ENCODE peak calls at places on chromosomes 7 and 10, in four cellular contexts. S is K562, E is GM12878, H is H1. W is an unnamed sample.

GRCh38 chr10:92052088-92052487 is 128.5 kb downstream of the BTAF1 start:
- DNase-seq in S (no peak), E (no peak), H (no peak), W (no peak)

GRCh38 chr7:29864668-29865067 is 58.4 kb downstream of the WIPF3 start:
- DNase-seq in S (no peak), E (no peak), H (no peak), W (no peak)

GRCh38 chr7:77349141-77349540 is 67.0 kb downstream of the GSAP start:
- DNase-seq in S (no peak), E (no peak), H (no peak), W (no peak)

GRCh38 chr10:118504044-118504944 is 91.2 kb downstream of the PRLHR start:
- DNase-seq in S (peak), E (no peak), H (no peak), W (peak)

GRCh38 chr10:23200997-23201652 is 9.0 kb downstream of the PTF1A start:
- DNase-seq in S (no peak), E (no peak), H (no peak), W (no peak)

GRCh38 chr10:95550073-95550672 is 11.0 kb downstream of the SORBS1 start:
- DNase-seq in S (no peak), E (no peak), H (no peak), W (no peak)

GRCh38 chr7:17402628-17403278 is 104.3 kb downstream of the AHR start:
- DNase-seq in S (no peak), E (peak), H (no peak), W (no peak)

GRCh38 chr10:67788028-67788886 is 49.7 kb downstream of the DNAJC12 start:
- DNase-seq in S (peak), E (no peak), H (peak), W (peak)

GRCh38 chr7:116525298-116525912 is 569 bp downstream of the CAV1 start:
- DNase-seq in S (peak), E (no peak), H (no peak), W (no peak)

GRCh38 chr7:4837814-4838625 is 23.8 kb downstream of the PAPOLB start:
- DNase-seq in S (no peak), E (no peak), H (peak), W (no peak)

GRCh38 chr10:47207280-47207613 is 92.8 kb upstream of the GDF10 start:
- DNase-seq in S (no peak), E (no peak), H (no peak), W (no peak)

DNA sequence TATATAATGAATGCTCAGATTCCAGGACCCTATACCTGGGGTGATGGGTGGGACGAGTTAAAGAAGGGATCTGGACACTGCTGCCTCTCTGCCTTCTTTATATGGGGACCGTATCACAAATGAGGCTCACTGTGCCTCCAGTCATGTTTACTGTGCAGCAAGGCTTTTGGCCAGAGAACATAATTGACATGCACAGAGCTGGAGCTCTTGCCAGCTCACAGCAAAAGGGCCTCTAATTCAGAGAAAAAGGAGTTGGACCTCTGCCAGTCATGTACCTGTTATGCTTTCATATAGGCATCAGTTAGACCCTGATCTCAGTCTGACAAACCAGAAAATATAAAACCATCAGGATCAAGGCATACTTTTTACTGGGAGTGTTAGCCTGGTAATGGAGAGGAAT is 89.8 kb downstream of the NPSR1 start:
- DNase-seq in S (no peak), E (no peak), H (no peak), W (no peak)
- TF ChIP-seq EGR1 in S (no peak), E (no peak), H (no peak), W (no peak)

DNA sequence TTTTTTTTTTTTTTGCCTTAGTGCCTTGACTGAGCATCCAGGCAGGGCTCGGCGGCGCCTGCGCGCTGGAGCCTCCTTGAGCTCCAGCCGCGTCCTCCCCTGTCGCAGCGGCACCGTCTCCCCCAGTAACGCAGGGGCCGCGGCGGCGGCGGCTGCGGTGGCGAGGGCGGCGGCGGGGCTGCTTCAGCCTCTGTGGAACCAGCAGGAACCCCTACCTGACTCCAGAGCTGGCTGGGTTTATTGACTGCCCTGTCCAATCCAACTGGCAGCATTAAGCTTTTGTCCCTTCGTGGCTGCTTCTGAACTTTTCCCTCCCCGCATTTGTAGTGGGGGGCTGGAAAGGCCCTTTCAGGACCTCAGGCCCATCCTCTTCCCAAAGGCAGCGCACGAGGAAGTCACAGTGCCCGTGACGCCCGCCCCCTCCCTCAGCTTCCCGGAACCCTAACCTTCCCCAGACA is at the start of gene GPR85:
- DNase-seq in S (peak), E (no peak), H (peak), W (no peak)
- TF ChIP-seq JUND in S (no peak), E (no peak), H (no peak), W (no peak)

DNA sequence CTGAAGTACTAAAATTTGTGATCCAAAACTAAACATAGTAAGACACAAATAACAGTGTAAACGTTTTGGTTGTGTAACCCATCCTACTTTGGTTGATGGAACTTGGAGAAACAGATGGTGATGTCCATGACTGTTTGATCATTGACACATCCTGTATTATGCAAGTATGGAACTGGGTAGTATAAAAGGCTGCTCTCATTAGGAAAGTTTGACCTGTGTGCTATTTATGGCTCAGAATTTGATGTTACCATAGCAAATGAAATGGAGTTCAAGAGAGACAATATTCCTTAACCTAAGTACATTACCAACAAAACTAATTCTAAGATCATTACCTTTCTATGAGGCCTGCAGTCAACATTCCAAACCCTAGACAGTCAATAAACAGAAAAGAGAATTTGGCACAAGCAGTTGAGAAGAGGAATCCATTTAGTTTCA is 39.9 kb downstream of the DKK1 start:
- DNase-seq in S (no peak), E (no peak), H (no peak), W (no peak)
- H3K27ac ChIP-seq in S (no peak), E (no peak), H (no peak), W (no peak)

GRCh38 chr10:11824376-11824775 is 1.2 kb downstream of the PROSER2 start:
- DNase-seq in S (peak), E (no peak), H (no peak), W (no peak)
- TF ChIP-seq EGR1 in S (no peak), E (no peak), H (no peak), W (no peak)

GRCh38 chr10:124053971-124054370 is 39.4 kb downstream of the CHST15 start:
- DNase-seq in S (no peak), E (no peak), H (no peak), W (peak)
- TF ChIP-seq JUND in S (no peak), E (no peak), H (no peak), W (peak)

DNA sequence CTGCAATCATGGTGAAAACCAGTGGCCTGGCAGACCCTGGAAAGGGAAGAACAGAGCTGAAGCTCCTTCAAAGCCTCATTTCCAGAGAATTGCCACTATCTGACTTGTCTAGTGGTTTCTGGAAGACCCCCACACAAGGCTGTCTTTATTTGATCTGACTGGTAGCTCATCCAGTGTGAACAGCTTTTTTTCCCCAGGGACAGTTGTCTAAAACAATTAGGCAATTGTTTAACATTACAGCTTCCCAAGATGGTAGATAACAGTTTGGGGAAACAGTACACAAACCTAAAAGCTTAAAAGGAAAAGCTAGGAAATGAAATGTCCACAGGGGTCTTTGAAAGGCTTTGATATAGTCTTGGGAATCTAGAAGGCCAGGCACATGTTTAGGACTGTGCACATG is 203.4 kb upstream of the CTBP2 start:
- DNase-seq in S (no peak), E (no peak), H (no peak), W (no peak)
- H3K27ac ChIP-seq in S (no peak), E (no peak), H (no peak), W (no peak)

DNA sequence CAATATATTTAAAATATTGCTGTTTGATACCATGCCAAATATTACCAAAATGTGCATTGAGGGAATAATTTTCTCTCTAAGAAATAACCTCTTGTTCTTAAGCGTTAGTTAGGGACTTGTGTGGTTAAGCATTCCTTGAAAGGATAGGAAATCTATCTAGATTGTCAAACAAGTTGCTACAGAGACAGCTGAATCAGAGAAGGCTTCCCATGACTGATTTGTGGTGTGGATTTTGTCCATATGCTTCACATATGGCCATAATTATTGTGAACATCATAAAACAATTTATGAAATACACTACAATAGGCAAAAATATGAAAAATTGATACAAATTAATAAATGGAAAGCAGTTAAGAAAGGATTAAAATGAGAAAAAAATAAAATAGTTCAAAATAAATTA is 96.3 kb downstream of the GNAT3 start:
- DNase-seq in S (no peak), E (no peak), H (no peak), W (no peak)
- TF ChIP-seq EGR1 in S (no peak), E (no peak), H (no peak), W (no peak)

GRCh38 chr7:96200740-96201139 is 121.2 kb downstream of the SLC25A13 start:
- DNase-seq in S (no peak), E (no peak), H (no peak), W (no peak)
- TF ChIP-seq JUND in S (no peak), E (no peak), H (no peak), W (no peak)

DNA sequence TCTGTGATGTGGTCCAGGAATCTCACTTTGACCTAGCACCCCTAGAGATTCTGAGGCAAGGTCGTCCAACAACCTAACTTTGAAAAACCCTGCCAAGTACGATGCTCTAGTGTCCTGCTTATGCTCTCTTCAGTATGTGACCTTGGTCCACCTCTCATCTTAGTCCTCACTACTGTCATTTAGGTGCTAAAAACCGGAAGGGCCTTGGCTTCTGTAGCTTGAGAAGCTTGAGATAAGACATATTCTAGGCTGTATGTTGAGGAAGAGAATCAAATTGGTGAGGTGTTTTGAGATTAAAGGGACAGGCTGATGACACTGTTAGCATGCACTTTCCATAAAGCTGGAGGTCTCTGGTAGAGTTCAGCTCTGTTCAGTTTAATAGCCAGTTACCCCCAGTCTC is 57.0 kb upstream of the MTPN start:
- DNase-seq in S (peak), E (no peak), H (no peak), W (no peak)
- H3K27ac ChIP-seq in S (no peak), E (no peak), H (no peak), W (no peak)

DNA sequence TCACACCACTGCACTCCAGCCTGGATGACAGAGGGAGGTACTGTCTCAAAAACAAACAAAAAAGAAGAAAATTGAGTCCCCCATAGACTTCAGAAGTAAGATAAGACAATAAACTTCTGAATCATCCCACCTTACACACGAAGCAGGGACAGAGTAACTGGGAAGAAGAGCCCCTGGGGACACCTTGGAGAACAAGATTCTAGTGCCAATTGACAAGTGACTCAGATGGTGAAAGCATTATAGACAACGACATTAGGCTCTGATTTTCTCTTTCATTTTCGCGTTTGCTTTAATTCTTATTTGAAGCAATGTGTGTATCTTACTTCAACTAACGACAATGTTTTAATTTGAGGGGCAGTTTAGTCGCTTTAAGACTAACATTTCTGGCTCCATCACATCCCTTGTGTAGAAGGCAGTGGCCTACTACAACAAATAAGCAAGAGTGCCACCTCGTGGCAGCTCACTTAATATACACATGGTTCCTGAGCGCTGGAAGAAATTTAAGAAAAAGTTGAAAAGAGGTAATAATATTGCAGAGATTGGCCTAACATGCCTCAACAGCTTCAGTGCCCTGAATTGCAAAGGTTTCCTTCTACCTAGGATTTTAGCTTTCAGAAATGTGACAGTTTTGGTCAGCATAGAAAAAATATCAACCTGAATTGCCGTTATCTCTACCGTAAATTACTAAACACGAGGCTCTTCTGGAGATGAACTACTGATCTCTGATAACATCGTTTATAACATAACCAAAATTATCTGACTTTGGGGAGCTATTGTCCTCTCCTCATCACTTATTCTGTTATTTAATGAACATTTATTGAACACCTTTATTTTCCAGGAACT is 36.7 kb downstream of the ASNS start:
- DNase-seq in S (peak), E (peak), H (peak), W (peak)
- TF ChIP-seq EGR1 in S (no peak), E (no peak), H (no peak), W (no peak)